ENCODE peak calls at places on chromosomes 7 and 10, in five cellular contexts. I is K562, M is H1, K is SK-N-SH, L is HCT116. P is an unnamed sample.
A peak's percentile ranks its signal among the peaks of the same experiment; 100 is the strongest.

GRCh38 chr7:10677211-10677610 is 296.5 kb upstream of the PHF14 start:
- DNase-seq in I (no peak), M (no peak), K (no peak), L (no peak), P (no peak)

GRCh38 chr7:108375668-108376067 is 80.6 kb downstream of the NRCAM start:
- DNase-seq in I (no peak), M (no peak), K (no peak), L (no peak), P (no peak)

GRCh38 chr7:12210179-12211053 is 678 bp upstream of the TMEM106B start:
- DNase-seq in I (no peak), M (no peak), K (peak; percentile 16), L (no peak), P (no peak)

GRCh38 chr7:99679400-99680191 is at the start of gene CYP3A5:
- DNase-seq in I (peak; percentile 93), M (no peak), K (no peak), L (peak; percentile 24), P (no peak)

GRCh38 chr10:89426230-89426868 is 12.0 kb downstream of the IFIT5 start:
- DNase-seq in I (peak; percentile 46), M (no peak), K (peak; percentile 53), L (no peak), P (peak; percentile 77)

GRCh38 chr7:97179454-97180104 is 62.1 kb downstream of the SDHAF3 start:
- DNase-seq in I (peak; percentile 80), M (no peak), K (peak; percentile 84), L (peak; percentile 29), P (peak; percentile 11)

GRCh38 chr7:100034871-100035510 is 14.6 kb upstream of the ZSCAN21 start:
- DNase-seq in I (no peak), M (no peak), K (no peak), L (no peak), P (no peak)

GRCh38 chr10:119217937-119218579 is 10.7 kb downstream of the GRK5 start:
- DNase-seq in I (no peak), M (no peak), K (no peak), L (no peak), P (no peak)

DNA sequence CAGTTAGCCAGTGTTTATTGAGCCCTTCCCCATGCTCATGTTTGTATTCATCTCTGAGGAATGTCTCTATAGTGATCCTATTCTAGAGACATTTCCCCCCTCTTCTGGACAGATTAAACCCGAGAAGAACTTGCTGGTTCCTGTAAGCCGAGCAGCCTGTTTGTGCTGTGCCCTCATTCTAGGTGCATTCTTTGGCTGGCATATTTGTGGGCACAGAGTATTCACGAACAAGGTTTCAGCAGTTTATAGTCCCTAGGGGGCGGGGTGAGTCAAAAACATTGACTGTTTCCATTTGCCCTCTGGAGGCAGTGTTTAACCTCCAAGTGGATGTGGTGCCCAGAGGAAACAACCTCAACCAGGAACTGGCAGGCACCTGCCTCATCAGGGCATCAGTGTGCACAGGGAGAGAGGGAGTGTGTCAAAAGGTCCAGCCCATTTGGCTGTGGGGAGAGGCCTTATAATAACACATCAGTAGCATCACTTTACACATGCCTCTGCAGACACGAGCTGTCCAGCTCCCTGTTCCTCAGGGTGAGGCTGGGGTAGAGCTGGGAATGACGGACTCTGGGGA is 273.3 kb upstream of the LRGUK start:
- DNase-seq in I (peak; percentile 54), M (peak; percentile 71), K (peak; percentile 72), L (peak; percentile 54), P (peak; percentile 90)
- TF ChIP-seq JUND in I (no peak), M (no peak), K (peak; percentile 82), L (no peak), P (no peak)

GRCh38 chr7:85125679-85126078 is 61.2 kb downstream of the SEMA3D start:
- DNase-seq in I (no peak), M (no peak), K (peak; percentile 54), L (no peak), P (no peak)

GRCh38 chr7:85133560-85133959 is 53.3 kb downstream of the SEMA3D start:
- DNase-seq in I (no peak), M (no peak), K (no peak), L (no peak), P (no peak)

GRCh38 chr7:85126383-85126782 is 60.5 kb downstream of the SEMA3D start:
- DNase-seq in I (no peak), M (no peak), K (no peak), L (no peak), P (no peak)

GRCh38 chr7:85135931-85136330 is 50.9 kb downstream of the SEMA3D start:
- DNase-seq in I (no peak), M (no peak), K (no peak), L (no peak), P (no peak)

DNA sequence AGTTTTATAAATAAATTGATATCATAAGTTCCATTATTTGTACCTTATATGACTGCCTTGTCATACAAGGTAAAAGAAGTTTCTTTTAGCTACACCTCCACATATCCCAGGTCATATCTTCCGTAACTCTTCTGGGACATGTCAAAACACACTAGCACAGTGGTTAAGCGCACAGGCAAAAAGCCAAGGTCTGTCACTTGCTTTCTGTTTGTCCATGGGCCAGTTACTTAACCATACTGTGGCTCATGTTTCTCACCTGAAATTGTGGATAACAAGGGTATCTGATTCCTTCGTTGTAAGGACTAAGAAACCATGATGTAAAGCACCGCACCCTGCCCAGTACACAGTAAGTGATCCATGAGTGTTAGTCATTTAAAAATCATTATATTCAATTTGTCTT is 56.2 kb downstream of the SEMA3D start:
- DNase-seq in I (no peak), M (no peak), K (no peak), L (no peak), P (peak; percentile 42)
- TF ChIP-seq JUND in I (no peak), M (no peak), K (no peak), L (no peak), P (no peak)

GRCh38 chr10:133215586-133215985 is 14.4 kb upstream of the UTF1 start:
- DNase-seq in I (no peak), M (no peak), K (no peak), L (no peak), P (no peak)

GRCh38 chr10:133217800-133218589 is 12.0 kb upstream of the UTF1 start:
- DNase-seq in I (no peak), M (no peak), K (no peak), L (no peak), P (no peak)

GRCh38 chr10:133214468-133215410 is 15.3 kb upstream of the UTF1 start:
- DNase-seq in I (no peak), M (no peak), K (no peak), L (no peak), P (no peak)

GRCh38 chr10:133218891-133219290 is 11.1 kb upstream of the UTF1 start:
- DNase-seq in I (no peak), M (no peak), K (no peak), L (no peak), P (no peak)

GRCh38 chr10:133216776-133217175 is 13.2 kb upstream of the UTF1 start:
- DNase-seq in I (no peak), M (no peak), K (no peak), L (no peak), P (no peak)
- TF ChIP-seq JUND in I (no peak), M (no peak), K (no peak), L (no peak), P (no peak)

GRCh38 chr10:59362991-59363390 is 642 bp upstream of the FAM13C start:
- DNase-seq in I (no peak), M (peak; percentile 66), K (peak; percentile 68), L (no peak), P (peak; percentile 75)
- TF ChIP-seq JUND in I (no peak), M (no peak), K (no peak), L (no peak), P (no peak)

P was measured in T47D.